ENCODE peak calls at places on chromosome 14, in eight cellular contexts. C is tibial artery; A is nephron progenitor cell; R is CD8-positive, alpha-beta T cell; Y is activated B cell treated with CpG ODN at 0.5 μM for 24 hours; K is WTC11; T is RWPE1; J is mucosa of descending colon. F is an unnamed sample.

GRCh38 chr14:59337151-59337611 is 128.0 kb downstream of the GPR135 start:
- DNase-seq in K (no peak), R (no peak), T (no peak), Y (no peak), J (peak; percentile 14), C (peak; percentile 74), A (no peak), F (no peak)

GRCh38 chr14:53953002-53953827 is 3.4 kb downstream of the BMP4 start:
- DNase-seq in C (peak; percentile 88), Y (no peak), A (peak; percentile 90), R (no peak), T (peak; percentile 73), K (peak; percentile 81), J (peak; percentile 79), F (peak; percentile 75)

GRCh38 chr14:104894331-104895206 is 29.5 kb downstream of the CEP170B start:
- DNase-seq in R (no peak), T (no peak), K (no peak), J (no peak), A (no peak), C (no peak), Y (no peak), F (no peak)

GRCh38 chr14:90534091-90534837 is 137.4 kb downstream of the CALM1 start:
- DNase-seq in K (no peak), R (no peak), T (no peak), J (no peak), A (no peak), Y (no peak), C (no peak), F (no peak)

GRCh38 chr14:31895206-31895605 is 181.9 kb upstream of the ARHGAP5 start:
- DNase-seq in Y (no peak), T (peak; percentile 36), A (no peak), J (no peak), C (no peak), K (no peak), R (no peak), F (no peak)

GRCh38 chr14:105330491-105330895 is 15.9 kb downstream of the PACS2 start:
- DNase-seq in A (no peak), C (peak; percentile 45), R (no peak), T (peak; percentile 46), Y (no peak), J (no peak), K (no peak), F (no peak)

GRCh38 chr14:28831126-28831525 is 64.5 kb downstream of the FOXG1 start:
- DNase-seq in J (no peak), T (no peak), A (no peak), Y (no peak), K (no peak), R (no peak), C (no peak), F (peak; percentile 22)

GRCh38 chr14:103522649-103523582 is at the start of gene CKB:
- DNase-seq in J (peak; percentile 80), Y (no peak), A (peak; percentile 81), K (peak; percentile 78), C (no peak), R (no peak), T (peak; percentile 79), F (peak; percentile 82)

GRCh38 chr14:87522575-87522974 is 470.4 kb downstream of the GALC start:
- DNase-seq in T (peak; percentile 15), A (peak; percentile 26), R (no peak), J (no peak), K (peak; percentile 57), C (no peak), Y (no peak), F (no peak)

GRCh38 chr14:87066221-87066817 is 926.7 kb downstream of the GALC start:
- DNase-seq in K (no peak), A (no peak), Y (no peak), R (no peak), T (peak; percentile 9), J (no peak), C (no peak), F (no peak)

GRCh38 chr14:33120966-33121365 is 182.3 kb downstream of the NPAS3 start:
- DNase-seq in C (no peak), K (no peak), J (no peak), T (peak; percentile 41), R (no peak), Y (no peak), A (no peak), F (no peak)

GRCh38 chr14:68676511-68676943 is 116.3 kb downstream of the ZFP36L1 start:
- DNase-seq in J (no peak), A (no peak), T (peak; percentile 84), C (no peak), Y (no peak), R (no peak), K (no peak), F (no peak)

DNA sequence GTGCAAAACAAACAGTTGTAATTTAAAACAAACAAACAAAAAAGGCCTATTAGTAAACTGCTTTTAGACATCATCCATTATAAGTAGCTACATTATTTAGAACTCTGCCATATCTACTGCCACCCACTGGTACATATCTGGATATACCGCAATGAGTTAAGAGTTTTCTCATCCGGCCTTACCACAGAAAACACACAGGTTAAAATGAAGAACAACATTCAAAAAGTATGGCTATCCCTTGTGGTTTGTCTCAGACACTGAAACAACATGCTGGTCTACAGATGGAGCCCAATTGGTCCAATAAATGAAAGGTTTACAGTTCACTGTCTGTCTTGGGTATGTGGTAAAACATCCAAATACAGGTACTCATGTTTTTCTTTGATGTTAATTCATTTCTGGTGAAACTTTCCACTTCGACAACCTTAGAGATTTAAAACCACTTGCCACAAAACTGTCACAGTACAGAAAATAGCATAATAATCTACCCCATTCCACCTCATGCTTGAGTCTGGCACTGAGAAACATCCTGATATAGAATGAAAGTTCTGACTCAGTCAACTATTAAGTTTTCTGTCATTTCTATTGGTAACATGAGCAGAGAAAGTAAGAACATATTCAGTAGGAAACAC is 354.3 kb downstream of the CEP128 start:
- DNase-seq in J (peak; percentile 6), Y (no peak), K (no peak), R (no peak), A (no peak), T (peak; percentile 6), C (no peak), F (peak; percentile 25)
- TF ChIP-seq CTCF in J (no peak), Y (no peak), K (no peak), R (peak; percentile 22), A (peak; percentile 40), T (peak; percentile 25), C (peak; percentile 28), F (no peak)

GRCh38 chr14:102139248-102140026 is at the start of gene WDR20:
- DNase-seq in C (peak; percentile 97), R (peak; percentile 98), A (peak; percentile 99), K (peak; percentile 100), J (peak; percentile 99), T (peak; percentile 100), Y (peak; percentile 99), F (peak; percentile 100)
- TF ChIP-seq CTCF in C (no peak), R (no peak), A (no peak), K (no peak), J (no peak), T (no peak), Y (no peak), F (peak; percentile 1)

DNA sequence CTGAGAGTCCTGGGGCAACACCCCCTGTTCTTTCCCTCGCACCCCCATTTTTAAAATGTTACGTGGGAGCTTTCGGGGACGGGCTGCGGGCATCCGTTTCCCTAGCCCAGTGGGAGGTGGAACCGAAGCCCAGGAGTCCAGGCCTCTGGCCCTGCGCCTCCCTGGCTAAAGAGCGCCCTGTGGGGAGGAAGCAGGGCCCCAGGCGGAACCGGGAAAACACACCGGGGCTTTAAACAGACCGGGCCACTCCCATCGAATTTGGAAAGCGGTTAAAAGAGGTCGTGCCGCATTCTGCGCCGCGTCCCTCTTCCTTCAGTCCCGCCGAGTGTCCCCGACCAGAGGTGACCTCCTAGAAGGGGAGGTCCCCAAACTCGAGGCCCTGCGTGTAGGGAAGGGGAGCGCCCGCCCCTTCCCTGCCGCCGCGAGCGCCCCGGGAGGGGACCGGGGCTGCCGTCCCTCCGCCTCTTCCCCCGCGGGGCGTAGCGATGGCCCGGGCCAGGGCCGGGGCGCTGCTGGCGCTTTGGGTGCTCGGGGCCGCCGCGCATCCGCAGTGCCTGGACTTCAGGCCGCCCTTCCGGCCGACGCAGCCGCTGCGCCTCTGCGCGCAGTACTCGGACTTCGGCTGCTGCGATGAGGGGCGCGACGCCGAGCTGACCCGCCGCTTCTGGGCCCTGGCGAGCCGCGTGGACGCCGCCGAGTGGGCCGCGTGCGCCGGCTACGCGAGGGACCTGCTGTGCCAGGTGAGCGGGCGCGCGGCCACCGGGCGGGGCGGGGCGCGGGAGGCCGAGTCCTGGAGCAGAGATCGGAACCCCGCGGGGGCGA is at the start of gene HHIPL1:
- DNase-seq in R (no peak), K (peak; percentile 42), T (peak; percentile 22), A (peak; percentile 70), J (no peak), C (no peak), Y (no peak), F (no peak)
- TF ChIP-seq CTCF in R (no peak), K (no peak), T (no peak), A (no peak), J (no peak), C (no peak), Y (no peak), F (no peak)

DNA sequence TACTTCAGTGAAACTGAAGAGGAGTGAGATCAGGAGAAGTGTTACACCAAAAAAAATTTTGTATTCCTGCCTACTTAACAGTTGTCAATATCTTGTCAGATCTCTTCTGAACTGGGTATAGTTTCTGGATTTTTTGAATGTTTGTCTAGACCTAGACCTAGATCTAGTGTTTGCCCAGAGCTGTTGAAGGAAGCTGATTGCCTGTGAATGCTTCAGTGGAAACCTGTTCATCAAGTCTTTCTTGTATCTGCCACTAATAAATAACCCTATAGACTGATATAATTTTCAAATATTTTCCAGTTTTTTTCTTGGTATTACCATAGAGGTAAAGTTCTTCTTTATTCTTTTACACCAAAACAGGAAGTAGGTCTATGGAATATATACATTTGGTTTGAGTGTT is 781.5 kb upstream of the FBXO33 start:
- DNase-seq in T (no peak), A (no peak), J (no peak), C (no peak), R (no peak), K (no peak), Y (no peak), F (no peak)
- TF ChIP-seq CTCF in T (no peak), A (no peak), J (no peak), C (no peak), R (no peak), K (no peak), Y (no peak), F (no peak)

F was measured in GM20000.